ENCODE peak calls at places on chromosomes 3 and 15, in eight cellular contexts. B, G, R, A, W, J, E and N are unnamed samples.

GRCh38 chr15:74725241-74725774 is at the start of gene CYP1A1:
- DNase-seq in G (no peak), W (no peak), J (peak; percentile 68), E (no peak), R (no peak), A (no peak), B (no peak), N (no peak)

GRCh38 chr15:66703540-66703941 is 1.5 kb downstream of the SMAD6 start:
- DNase-seq in E (no peak), W (peak; percentile 55), G (no peak), A (peak; percentile 48), J (peak; percentile 35), B (no peak), R (no peak), N (no peak)

GRCh38 chr15:80580107-80580506 is 115.0 kb upstream of the ABHD17C start:
- DNase-seq in G (no peak), B (no peak), J (no peak), R (peak; percentile 67), A (peak; percentile 81), E (peak; percentile 58), W (peak; percentile 80), N (peak; percentile 70)

GRCh38 chr3:44942202-44942921 is 33.6 kb downstream of the ZDHHC3 start:
- DNase-seq in J (no peak), G (peak; percentile 7), A (peak; percentile 72), W (peak; percentile 79), R (no peak), E (no peak), B (no peak), N (no peak)

GRCh38 chr15:70236306-70237103 is 138.8 kb upstream of the TLE3 start:
- DNase-seq in W (peak; percentile 81), G (no peak), B (no peak), A (peak; percentile 84), J (no peak), R (no peak), E (no peak), N (peak; percentile 81)

GRCh38 chr3:50238549-50239026 is 2.6 kb downstream of the GNAI2 start:
- DNase-seq in W (no peak), B (no peak), R (peak; percentile 90), G (no peak), J (no peak), E (no peak), A (peak; percentile 32), N (no peak)

GRCh38 chr15:66401130-66402021 is 14.7 kb downstream of the MAP2K1 start:
- DNase-seq in J (peak; percentile 75), G (no peak), E (no peak), R (no peak), W (no peak), A (no peak), B (no peak), N (no peak)

GRCh38 chr3:97896547-97896946 is 74.7 kb downstream of the CRYBG3 start:
- DNase-seq in J (peak; percentile 10), G (no peak), E (no peak), B (no peak), W (no peak), A (no peak), R (no peak), N (no peak)

GRCh38 chr15:31478781-31479221 is 152.2 kb downstream of the KLF13 start:
- DNase-seq in E (no peak), B (no peak), G (no peak), R (no peak), J (no peak), A (no peak), W (no peak), N (no peak)

GRCh38 chr3:112470791-112471190 is 28.5 kb downstream of the BTLA start:
- DNase-seq in R (no peak), G (no peak), A (peak; percentile 15), J (no peak), E (peak; percentile 49), B (no peak), W (peak; percentile 24), N (peak; percentile 15)

GRCh38 chr15:75836953-75837321 is 6.3 kb upstream of the UBE2Q2 start:
- DNase-seq in B (peak; percentile 19), R (no peak), E (peak; percentile 75), J (no peak), G (no peak), A (peak; percentile 90), W (peak; percentile 84), N (peak; percentile 61)

GRCh38 chr15:91863621-91864255 is 10.2 kb downstream of the SLCO3A1 start:
- DNase-seq in R (no peak), E (no peak), B (no peak), A (no peak), W (no peak), G (no peak), J (no peak), N (no peak)

GRCh38 chr3:134752761-134753461 is 42.1 kb upstream of the EPHB1 start:
- DNase-seq in A (no peak), W (no peak), B (no peak), G (no peak), E (no peak), J (no peak), R (no peak), N (no peak)

GRCh38 chr3:76024640-76025039 is 239.3 kb upstream of the ZNF717 start:
- DNase-seq in G (no peak), A (peak; percentile 53), W (peak; percentile 59), J (peak; percentile 70), B (no peak), E (no peak), R (no peak), N (no peak)

GRCh38 chr15:75693501-75694240 is 19.0 kb downstream of the CSPG4 start:
- DNase-seq in E (peak; percentile 49), G (no peak), W (peak; percentile 76), A (peak; percentile 74), J (no peak), R (no peak), B (no peak), N (no peak)

GRCh38 chr3:122975163-122975923 is 52.2 kb downstream of the SEMA5B start:
- DNase-seq in J (no peak), G (no peak), E (peak; percentile 64), A (no peak), B (no peak), W (peak; percentile 55), R (peak; percentile 44), N (no peak)

GRCh38 chr3:64011685-64012084 is 11.6 kb downstream of the PSMD6 start:
- DNase-seq in A (peak; percentile 91), J (no peak), R (no peak), B (no peak), W (peak; percentile 83), G (no peak), E (peak; percentile 57), N (peak; percentile 35)

GRCh38 chr3:129829640-129830039 is 63.9 kb downstream of the TMCC1 start:
- DNase-seq in W (peak; percentile 95), B (no peak), G (peak; percentile 76), A (peak; percentile 95), J (peak; percentile 76), R (peak; percentile 32), E (peak; percentile 81), N (peak; percentile 75)

GRCh38 chr3:159734681-159735080 is 254.0 kb upstream of the IL12A start:
- DNase-seq in W (no peak), B (no peak), R (no peak), E (no peak), G (no peak), J (no peak), A (no peak), N (no peak)

GRCh38 chr3:187504435-187504834 is 136.2 kb downstream of the RTP4 start:
- DNase-seq in R (no peak), A (no peak), W (no peak), B (no peak), J (no peak), G (no peak), E (no peak), N (no peak)

GRCh38 chr3:43632269-43632733 is 10.5 kb upstream of the ANO10 start:
- DNase-seq in J (peak; percentile 19), R (no peak), G (no peak), B (no peak), W (peak; percentile 90), A (peak; percentile 93), E (peak; percentile 31), N (peak; percentile 30)

GRCh38 chr3:20235796-20236195 is 49.8 kb upstream of the SGO1 start:
- DNase-seq in B (no peak), J (no peak), W (no peak), E (no peak), R (no peak), G (no peak), A (no peak), N (no peak)
- H3K4me3 ChIP-seq in B (no peak overlapping the region), J (no peak overlapping the region), W (no peak overlapping the region), E (no peak overlapping the region), R (no peak overlapping the region), G (no peak overlapping the region), A (no peak overlapping the region), N (no peak overlapping the region)

GRCh38 chr15:40554164-40554530 is 10.7 kb downstream of the CCDC32 start:
- DNase-seq in W (no peak), G (no peak), B (no peak), E (no peak), A (no peak), R (no peak), J (peak; percentile 77), N (no peak)
- H3K4me3 ChIP-seq in W (no peak overlapping the region), G (no peak overlapping the region), B (no peak overlapping the region), E (no peak overlapping the region), A (no peak overlapping the region), R (no peak overlapping the region), J (no peak overlapping the region), N (no peak overlapping the region)

GRCh38 chr3:31251083-31251482 is 281.6 kb upstream of the STT3B start:
- DNase-seq in B (no peak), E (no peak), J (no peak), G (no peak), R (no peak), W (no peak), A (no peak), N (no peak)

GRCh38 chr3:31255007-31255603 is 277.6 kb upstream of the STT3B start:
- DNase-seq in B (no peak), J (no peak), R (no peak), G (no peak), E (no peak), W (no peak), A (no peak), N (no peak)

GRCh38 chr3:31254483-31254882 is 278.2 kb upstream of the STT3B start:
- DNase-seq in B (no peak), R (no peak), E (no peak), A (no peak), J (no peak), W (no peak), G (no peak), N (no peak)

GRCh38 chr3:31252216-31253185 is 280.2 kb upstream of the STT3B start:
- DNase-seq in R (no peak), A (no peak), E (no peak), J (no peak), G (no peak), W (no peak), B (no peak), N (no peak)

DNA sequence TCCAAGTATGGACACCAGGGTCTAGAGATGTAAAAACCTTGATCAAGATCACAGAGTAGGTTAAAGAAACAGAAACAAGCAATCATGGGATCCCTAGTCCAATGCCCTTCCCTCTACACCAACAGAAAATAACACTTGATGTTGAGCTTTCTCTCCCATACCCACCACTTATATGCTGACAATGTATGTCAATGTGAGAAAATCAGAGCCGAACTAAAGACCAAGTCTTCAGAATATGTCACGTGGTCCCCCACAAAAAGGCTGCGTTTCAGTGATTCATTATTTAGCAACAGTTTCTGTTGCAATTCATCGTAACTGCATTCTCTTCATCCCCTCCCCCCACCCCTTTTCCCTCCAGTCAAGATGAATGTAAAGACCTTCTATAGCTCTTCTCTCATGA is 278.9 kb upstream of the STT3B start:
- DNase-seq in R (no peak), B (no peak), J (no peak), W (no peak), A (peak; percentile 54), E (no peak), G (no peak), N (peak; percentile 26)
- H3K4me3 ChIP-seq in R (no peak overlapping the region), B (no peak overlapping the region), J (no peak overlapping the region), W (no peak overlapping the region), A (no peak overlapping the region), E (no peak overlapping the region), G (no peak overlapping the region), N (no peak overlapping the region)

GRCh38 chr3:141077631-141078030 is 26.5 kb downstream of the SPSB4 start:
- DNase-seq in R (no peak), G (no peak), B (no peak), E (no peak), A (no peak), W (no peak), J (no peak), N (no peak)
- H3K4me3 ChIP-seq in R (no peak overlapping the region), G (no peak overlapping the region), B (no peak overlapping the region), E (no peak overlapping the region), A (no peak overlapping the region), W (no peak overlapping the region), J (no peak overlapping the region), N (no peak overlapping the region)